ENCODE peak calls at places on chromosomes 1 and 21, in four cellular contexts. N is G401; P is NK-92 treated with Interleukin-12 subunit alpha and Interleukin-12 subunit beta, amount 100 ng/mL, for 24 hours; F is MV-4-11. T is an unnamed sample.

GRCh38 chr1:36492491-36492890 is 9.8 kb upstream of the CSF3R start:
- DNase-seq in N (no peak), P (no peak), F (no peak), T (no peak)

GRCh38 chr21:35506352-35506751 is 457.2 kb upstream of the RUNX1 start:
- DNase-seq in N (no peak), P (no peak), F (no peak), T (no peak)

GRCh38 chr1:228263636-228264035 is 55.8 kb downstream of the OBSCN start:
- DNase-seq in N (no peak), P (no peak), F (no peak), T (no peak)

GRCh38 chr1:237183963-237184540 is 142.1 kb downstream of the RYR2 start:
- DNase-seq in N (no peak), P (no peak), F (no peak), T (no peak)

GRCh38 chr1:182555493-182555892 is 33.6 kb downstream of the RNASEL start:
- DNase-seq in N (no peak), P (no peak), F (no peak), T (no peak)

GRCh38 chr1:8120693-8121260 is 94.7 kb upstream of the ERRFI1 start:
- DNase-seq in N (peak), P (no peak), F (peak), T (no peak)

GRCh38 chr21:35932232-35932911 is 128.0 kb downstream of the SETD4 start:
- DNase-seq in N (peak), P (no peak), F (peak), T (no peak)

GRCh38 chr1:231590453-231591198 is 36.0 kb upstream of the DISC1 start:
- DNase-seq in N (peak), P (peak), F (peak), T (peak)

GRCh38 chr21:32303385-32303784 is 4.7 kb downstream of the MRAP start:
- DNase-seq in N (no peak), P (no peak), F (no peak), T (no peak)

GRCh38 chr21:41616063-41616591 is 108.2 kb upstream of the TMPRSS2 start:
- DNase-seq in N (no peak), P (no peak), F (no peak), T (no peak)

GRCh38 chr1:178192686-178193085 is 98.8 kb downstream of the RASAL2 start:
- DNase-seq in N (no peak), P (no peak), F (peak), T (no peak)

GRCh38 chr1:185426761-185427698 is 110.0 kb upstream of the IVNS1ABP start:
- DNase-seq in N (no peak), P (no peak), F (peak), T (no peak)